ENCODE peak calls at places on chromosomes 2 and 18, in six cellular contexts. One of them, this sample, is unnamed. For H3K9me3, the result is how much of the 10 kb centered on the place peaks cover.

GRCh38 chr18:28127763-28128737 is 48.9 kb downstream of the CDH2 start:
- DNase-seq in CD4-positive, alpha-beta memory T cell: no peak
- DNase-seq in HAP-1: no peak
- DNase-seq in K562: no peak
- DNase-seq in aorta: no peak
- DNase-seq in effector memory CD4-positive, alpha-beta T cell: no peak
- DNase-seq in this sample: no peak

GRCh38 chr2:227370791-227371312 is 8.3 kb downstream of the TM4SF20 start:
- DNase-seq in K562: no peak
- DNase-seq in CD4-positive, alpha-beta memory T cell: no peak
- DNase-seq in aorta: peak
- DNase-seq in effector memory CD4-positive, alpha-beta T cell: no peak
- DNase-seq in HAP-1: no peak
- DNase-seq in this sample: no peak

GRCh38 chr18:60554961-60555360 is 182.4 kb upstream of the MC4R start:
- DNase-seq in aorta: no peak
- DNase-seq in K562: no peak
- DNase-seq in effector memory CD4-positive, alpha-beta T cell: no peak
- DNase-seq in CD4-positive, alpha-beta memory T cell: no peak
- DNase-seq in HAP-1: no peak
- DNase-seq in this sample: no peak

GRCh38 chr2:27737676-27738348 is 33.7 kb upstream of the MRPL33 start:
- DNase-seq in aorta: no peak
- DNase-seq in CD4-positive, alpha-beta memory T cell: no peak
- DNase-seq in K562: no peak
- DNase-seq in HAP-1: no peak
- DNase-seq in effector memory CD4-positive, alpha-beta T cell: no peak
- DNase-seq in this sample: no peak

GRCh38 chr2:45154144-45154543 is 144.9 kb upstream of the SIX2 start:
- DNase-seq in K562: no peak
- DNase-seq in aorta: no peak
- DNase-seq in CD4-positive, alpha-beta memory T cell: no peak
- DNase-seq in effector memory CD4-positive, alpha-beta T cell: no peak
- DNase-seq in HAP-1: no peak
- DNase-seq in this sample: no peak

GRCh38 chr2:240620149-240620731 is 5.0 kb upstream of the GPR35 start:
- DNase-seq in HAP-1: no peak
- DNase-seq in K562: no peak
- DNase-seq in aorta: peak
- DNase-seq in CD4-positive, alpha-beta memory T cell: no peak
- DNase-seq in effector memory CD4-positive, alpha-beta T cell: no peak
- DNase-seq in this sample: peak

GRCh38 chr2:2769481-2770431 is 438.7 kb upstream of the MYT1L start:
- DNase-seq in effector memory CD4-positive, alpha-beta T cell: no peak
- DNase-seq in aorta: no peak
- DNase-seq in K562: no peak
- DNase-seq in CD4-positive, alpha-beta memory T cell: no peak
- DNase-seq in HAP-1: no peak
- DNase-seq in this sample: no peak

GRCh38 chr2:10919776-10920606 is 8.3 kb downstream of the KCNF1 start:
- DNase-seq in K562: no peak
- DNase-seq in CD4-positive, alpha-beta memory T cell: no peak
- DNase-seq in HAP-1: no peak
- DNase-seq in effector memory CD4-positive, alpha-beta T cell: no peak
- DNase-seq in aorta: no peak
- DNase-seq in this sample: no peak

GRCh38 chr18:79525556-79526467 is 130.1 kb downstream of the NFATC1 start:
- DNase-seq in K562: no peak
- DNase-seq in CD4-positive, alpha-beta memory T cell: no peak
- DNase-seq in HAP-1: no peak
- DNase-seq in effector memory CD4-positive, alpha-beta T cell: no peak
- DNase-seq in aorta: peak
- DNase-seq in this sample: no peak

GRCh38 chr2:172052000-172052983 is 33.0 kb upstream of the DLX1 start:
- DNase-seq in CD4-positive, alpha-beta memory T cell: no peak
- DNase-seq in K562: no peak
- DNase-seq in HAP-1: no peak
- DNase-seq in aorta: no peak
- DNase-seq in effector memory CD4-positive, alpha-beta T cell: no peak
- DNase-seq in this sample: no peak

GRCh38 chr2:2264416-2264815 is 66.7 kb downstream of the MYT1L start:
- DNase-seq in effector memory CD4-positive, alpha-beta T cell: no peak
- DNase-seq in K562: no peak
- DNase-seq in CD4-positive, alpha-beta memory T cell: no peak
- DNase-seq in HAP-1: no peak
- DNase-seq in aorta: no peak
- DNase-seq in this sample: no peak

GRCh38 chr2:156394033-156394741 is 42.0 kb upstream of the GPD2 start:
- DNase-seq in CD4-positive, alpha-beta memory T cell: no peak
- DNase-seq in aorta: no peak
- DNase-seq in effector memory CD4-positive, alpha-beta T cell: no peak
- DNase-seq in K562: no peak
- DNase-seq in HAP-1: no peak
- DNase-seq in this sample: no peak

GRCh38 chr2:172806426-172807008 is 70.9 kb downstream of the RAPGEF4 start:
- DNase-seq in effector memory CD4-positive, alpha-beta T cell: no peak
- DNase-seq in aorta: no peak
- DNase-seq in K562: peak
- DNase-seq in HAP-1: peak
- DNase-seq in CD4-positive, alpha-beta memory T cell: peak
- DNase-seq in this sample: no peak

GRCh38 chr2:182980115-182980514 is 58.1 kb downstream of the NCKAP1 start:
- DNase-seq in aorta: no peak
- DNase-seq in CD4-positive, alpha-beta memory T cell: peak
- DNase-seq in effector memory CD4-positive, alpha-beta T cell: no peak
- DNase-seq in HAP-1: no peak
- DNase-seq in K562: peak
- DNase-seq in this sample: no peak

GRCh38 chr18:22471546-22472131 is 53.9 kb upstream of the CTAGE1 start:
- DNase-seq in CD4-positive, alpha-beta memory T cell: no peak
- DNase-seq in effector memory CD4-positive, alpha-beta T cell: no peak
- DNase-seq in aorta: peak
- DNase-seq in K562: peak
- DNase-seq in HAP-1: no peak
- DNase-seq in this sample: no peak

GRCh38 chr2:177551989-177552413 is 159.4 kb downstream of the AGPS start:
- DNase-seq in aorta: peak
- DNase-seq in effector memory CD4-positive, alpha-beta T cell: no peak
- DNase-seq in CD4-positive, alpha-beta memory T cell: no peak
- DNase-seq in K562: peak
- DNase-seq in HAP-1: peak
- DNase-seq in this sample: no peak

GRCh38 chr18:6624271-6624670 is 105.2 kb upstream of the ARHGAP28 start:
- DNase-seq in effector memory CD4-positive, alpha-beta T cell: no peak
- DNase-seq in K562: no peak
- DNase-seq in aorta: no peak
- DNase-seq in HAP-1: no peak
- DNase-seq in CD4-positive, alpha-beta memory T cell: no peak
- DNase-seq in this sample: no peak

GRCh38 chr18:63082661-63083531 is 236.7 kb downstream of the BCL2 start:
- DNase-seq in effector memory CD4-positive, alpha-beta T cell: no peak
- DNase-seq in aorta: no peak
- DNase-seq in CD4-positive, alpha-beta memory T cell: no peak
- DNase-seq in K562: no peak
- DNase-seq in HAP-1: no peak
- DNase-seq in this sample: no peak

GRCh38 chr18:24346254-24346653 is 51.4 kb downstream of the OSBPL1A start:
- DNase-seq in K562: no peak
- DNase-seq in aorta: no peak
- DNase-seq in CD4-positive, alpha-beta memory T cell: no peak
- DNase-seq in HAP-1: no peak
- DNase-seq in effector memory CD4-positive, alpha-beta T cell: no peak
- DNase-seq in this sample: no peak

GRCh38 chr2:221571108-221571390 is 1.1 kb downstream of the EPHA4 start:
- DNase-seq in K562: no peak
- DNase-seq in aorta: peak
- DNase-seq in HAP-1: peak
- DNase-seq in effector memory CD4-positive, alpha-beta T cell: peak
- DNase-seq in CD4-positive, alpha-beta memory T cell: peak
- DNase-seq in this sample: peak

GRCh38 chr2:108944601-108945241 is 44.3 kb downstream of the EDAR start:
- DNase-seq in HAP-1: no peak
- DNase-seq in aorta: no peak
- DNase-seq in CD4-positive, alpha-beta memory T cell: no peak
- DNase-seq in effector memory CD4-positive, alpha-beta T cell: no peak
- DNase-seq in K562: peak
- DNase-seq in this sample: no peak

GRCh38 chr2:167212054-167212648 is 323.9 kb downstream of the XIRP2 start:
- DNase-seq in K562: peak
- DNase-seq in CD4-positive, alpha-beta memory T cell: peak
- DNase-seq in HAP-1: peak
- DNase-seq in aorta: no peak
- DNase-seq in effector memory CD4-positive, alpha-beta T cell: no peak
- DNase-seq in this sample: no peak

GRCh38 chr18:48929951-48930713 is 20.6 kb downstream of the SMAD7 start:
- DNase-seq in HAP-1: peak
- DNase-seq in effector memory CD4-positive, alpha-beta T cell: no peak
- DNase-seq in CD4-positive, alpha-beta memory T cell: no peak
- DNase-seq in K562: no peak
- DNase-seq in aorta: no peak
- DNase-seq in this sample: no peak

GRCh38 chr2:105464325-105464724 is 65.5 kb upstream of the FHL2 start:
- DNase-seq in K562: peak
- DNase-seq in HAP-1: no peak
- DNase-seq in CD4-positive, alpha-beta memory T cell: no peak
- DNase-seq in effector memory CD4-positive, alpha-beta T cell: no peak
- DNase-seq in aorta: no peak
- DNase-seq in this sample: no peak

GRCh38 chr2:61426267-61426897 is 44.5 kb downstream of the USP34 start:
- DNase-seq in effector memory CD4-positive, alpha-beta T cell: peak
- DNase-seq in K562: peak
- DNase-seq in CD4-positive, alpha-beta memory T cell: peak
- DNase-seq in HAP-1: peak
- DNase-seq in aorta: no peak
- DNase-seq in this sample: peak

GRCh38 chr2:102065675-102066252 is 74.0 kb downstream of the IL1R2 start:
- DNase-seq in effector memory CD4-positive, alpha-beta T cell: no peak
- DNase-seq in K562: peak
- DNase-seq in HAP-1: no peak
- DNase-seq in aorta: no peak
- DNase-seq in CD4-positive, alpha-beta memory T cell: no peak
- DNase-seq in this sample: no peak

GRCh38 chr2:74373985-74374384 is 6.1 kb downstream of the DCTN1 start:
- DNase-seq in effector memory CD4-positive, alpha-beta T cell: no peak
- DNase-seq in aorta: no peak
- DNase-seq in K562: no peak
- DNase-seq in HAP-1: no peak
- DNase-seq in CD4-positive, alpha-beta memory T cell: no peak
- DNase-seq in this sample: no peak

GRCh38 chr2:51153236-51153635 is 121.3 kb upstream of the NRXN1 start:
- DNase-seq in K562: no peak
- DNase-seq in aorta: no peak
- DNase-seq in effector memory CD4-positive, alpha-beta T cell: no peak
- DNase-seq in CD4-positive, alpha-beta memory T cell: no peak
- DNase-seq in HAP-1: no peak
- DNase-seq in this sample: no peak
- H3K9me3 ChIP-seq in K562: under half
- H3K9me3 ChIP-seq in aorta: under half
- H3K9me3 ChIP-seq in effector memory CD4-positive, alpha-beta T cell: under half
- H3K9me3 ChIP-seq in CD4-positive, alpha-beta memory T cell: under half
- H3K9me3 ChIP-seq in HAP-1: under half
- H3K9me3 ChIP-seq in this sample: under half

DNA sequence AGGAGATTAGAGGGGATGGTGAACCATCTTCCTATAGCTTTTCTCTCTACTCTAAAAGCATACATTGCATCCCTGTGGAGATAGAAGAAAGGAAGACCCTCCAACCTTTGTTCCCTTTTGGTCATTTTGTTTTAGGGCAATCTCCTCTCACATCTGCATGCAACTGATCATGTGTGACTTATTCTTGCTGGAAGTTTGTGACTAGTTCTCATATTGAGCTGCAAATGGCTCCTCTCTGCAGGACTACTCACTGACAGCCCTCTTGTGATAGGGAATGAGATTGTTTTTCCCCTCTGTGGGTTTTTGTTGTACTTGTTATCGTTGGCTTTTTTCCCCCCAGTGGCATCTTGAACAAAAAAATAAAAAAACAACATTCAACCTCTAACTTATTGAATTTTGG is 416.0 kb upstream of the CNTNAP5 start:
- DNase-seq in aorta: no peak
- DNase-seq in effector memory CD4-positive, alpha-beta T cell: no peak
- DNase-seq in HAP-1: no peak
- DNase-seq in K562: no peak
- DNase-seq in CD4-positive, alpha-beta memory T cell: no peak
- DNase-seq in this sample: no peak
- H3K9me3 ChIP-seq in aorta: under half
- H3K9me3 ChIP-seq in effector memory CD4-positive, alpha-beta T cell: under half
- H3K9me3 ChIP-seq in HAP-1: under half
- H3K9me3 ChIP-seq in K562: under half
- H3K9me3 ChIP-seq in CD4-positive, alpha-beta memory T cell: under half
- H3K9me3 ChIP-seq in this sample: under half

DNA sequence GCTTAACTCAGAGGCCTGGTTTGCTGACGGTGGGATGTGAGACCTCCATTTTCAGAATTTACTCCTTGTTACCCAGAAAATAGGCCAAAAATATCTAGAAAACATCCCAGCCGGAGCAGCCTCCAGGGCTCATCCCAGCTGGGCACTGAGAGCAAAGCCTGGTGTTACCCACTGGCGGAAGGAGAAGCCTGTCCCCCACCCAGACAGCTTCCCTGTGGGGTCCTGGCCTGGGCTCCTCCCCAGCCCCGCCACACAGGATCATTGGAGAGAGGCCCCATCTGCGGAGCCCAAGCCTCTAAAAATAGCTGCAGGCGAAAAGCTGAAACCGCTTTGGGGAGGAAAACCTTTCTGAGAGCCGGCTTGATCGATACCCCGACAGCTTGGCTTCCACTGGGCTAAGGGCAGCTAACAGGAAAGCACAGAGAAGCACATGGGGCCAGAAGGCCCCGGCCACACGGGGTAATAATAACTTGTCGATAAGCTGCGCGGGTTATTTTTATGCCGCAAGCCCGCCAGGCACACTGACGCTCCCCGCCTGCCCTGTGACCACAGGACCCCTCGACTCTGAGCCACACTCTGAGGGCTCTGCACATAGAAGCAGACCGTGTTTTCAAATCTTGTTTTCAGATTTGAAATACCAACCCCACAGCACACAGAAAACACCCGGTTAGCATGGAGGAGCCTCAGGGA is 26.8 kb upstream of the FAHD2A start:
- DNase-seq in CD4-positive, alpha-beta memory T cell: no peak
- DNase-seq in HAP-1: no peak
- DNase-seq in aorta: no peak
- DNase-seq in K562: no peak
- DNase-seq in effector memory CD4-positive, alpha-beta T cell: no peak
- DNase-seq in this sample: no peak
- H3K9me3 ChIP-seq in CD4-positive, alpha-beta memory T cell: under half
- H3K9me3 ChIP-seq in HAP-1: under half
- H3K9me3 ChIP-seq in aorta: under half
- H3K9me3 ChIP-seq in K562: under half
- H3K9me3 ChIP-seq in effector memory CD4-positive, alpha-beta T cell: under half
- H3K9me3 ChIP-seq in this sample: under half

DNA sequence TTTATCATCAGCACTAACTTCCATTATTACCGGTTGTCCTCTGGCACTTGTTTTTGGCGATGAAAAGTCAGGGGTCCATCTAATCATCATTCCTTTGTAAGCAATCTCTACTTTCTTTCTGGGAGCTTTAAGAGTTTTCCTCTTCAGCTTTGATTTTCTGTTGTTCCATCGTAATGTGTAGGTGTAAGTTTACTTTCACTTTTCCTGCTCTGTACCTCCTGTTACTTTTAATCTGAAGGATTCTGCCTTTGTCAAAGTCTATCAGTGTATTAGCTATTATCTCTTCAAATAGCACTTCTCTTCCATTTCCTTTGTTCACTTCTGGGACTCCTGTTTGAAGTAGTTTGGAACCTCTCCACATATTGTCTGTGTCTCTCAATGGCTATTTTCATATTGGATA is 25.5 kb upstream of the GPR155 start:
- DNase-seq in K562: no peak
- DNase-seq in aorta: no peak
- DNase-seq in HAP-1: no peak
- DNase-seq in CD4-positive, alpha-beta memory T cell: no peak
- DNase-seq in effector memory CD4-positive, alpha-beta T cell: no peak
- DNase-seq in this sample: no peak
- H3K9me3 ChIP-seq in K562: under half
- H3K9me3 ChIP-seq in aorta: under half
- H3K9me3 ChIP-seq in HAP-1: under half
- H3K9me3 ChIP-seq in CD4-positive, alpha-beta memory T cell: under half
- H3K9me3 ChIP-seq in effector memory CD4-positive, alpha-beta T cell: under half
- H3K9me3 ChIP-seq in this sample: under half